ENCODE peak calls at places on chromosomes 4 and X, in eight cellular contexts. J is neural crest cell; W is hypothalamus; G is GM13976; Y is CD4-positive, alpha-beta T cell; A is Right ventricle myocardium superior; M is stimulated activated CD8-positive, alpha-beta memory T cell treated with anti-CD3 and anti-CD28 coated beads, Interleukin-4, amount 100 ng/mL, for 4 hours; Z is KG1. F is an unnamed sample.

GRCh38 chr4:1807258-1807777 is 14.2 kb downstream of the FGFR3 start:
- DNase-seq in J (no peak), W (no peak), G (no peak), Y (no peak), A (no peak), M (no peak), Z (no peak), F (no peak)

GRCh38 chrX:131821945-131822622 is 201.0 kb upstream of the STK26 start:
- DNase-seq in J (no peak), W (no peak), G (no peak), Y (peak), A (no peak), M (no peak), Z (no peak), F (no peak)

GRCh38 chr4:163548481-163549243 is 54.2 kb downstream of the TMA16 start:
- DNase-seq in J (no peak), W (no peak), G (peak), Y (no peak), A (no peak), M (no peak), Z (no peak), F (peak)

GRCh38 chrX:22486326-22486725 is 213.6 kb downstream of the CBLL2 start:
- DNase-seq in J (no peak), W (no peak), G (no peak), Y (no peak), A (no peak), M (no peak), Z (no peak), F (peak)

GRCh38 chrX:9781941-9782340 is 4.3 kb upstream of the SHROOM2 start:
- DNase-seq in J (no peak), W (no peak), G (no peak), Y (no peak), A (no peak), M (no peak), Z (no peak), F (no peak)

GRCh38 chrX:14412686-14413085 is 116.7 kb upstream of the GLRA2 start:
- DNase-seq in J (no peak), W (no peak), G (no peak), Y (no peak), A (no peak), M (no peak), Z (no peak), F (no peak)

GRCh38 chr4:112704991-112705845 is 68.3 kb downstream of the LARP7 start:
- DNase-seq in J (peak), W (peak), G (peak), Y (no peak), A (peak), M (no peak), Z (no peak), F (peak)

GRCh38 chr4:31089815-31090214 is 369.6 kb downstream of the PCDH7 start:
- DNase-seq in J (no peak), W (no peak), G (no peak), Y (no peak), A (no peak), M (no peak), Z (no peak), F (peak)

GRCh38 chr4:143195581-143195980 is 10.9 kb downstream of the USP38 start:
- DNase-seq in J (no peak), W (no peak), G (no peak), Y (no peak), A (no peak), M (no peak), Z (no peak), F (no peak)

GRCh38 chr4:139666735-139667266 is 1.2 kb downstream of the MGST2 start:
- DNase-seq in J (no peak), W (no peak), G (no peak), Y (no peak), A (no peak), M (no peak), Z (peak), F (peak)

GRCh38 chr4:121370729-121371325 is 10.0 kb downstream of the QRFPR start:
- DNase-seq in J (peak), W (no peak), G (peak), Y (no peak), A (no peak), M (no peak), Z (peak), F (peak)

GRCh38 chr4:76748649-76749048 is 149.3 kb downstream of the SOWAHB start:
- DNase-seq in J (no peak), W (no peak), G (peak), Y (no peak), A (no peak), M (no peak), Z (no peak), F (peak)

GRCh38 chrX:39551748-39552147 is 546.0 kb downstream of the BCOR start:
- DNase-seq in J (no peak), W (no peak), G (no peak), Y (no peak), A (no peak), M (no peak), Z (no peak), F (no peak)

GRCh38 chrX:77061022-77061421 is 386.2 kb upstream of the FGF16 start:
- DNase-seq in J (no peak), W (no peak), G (no peak), Y (no peak), A (no peak), M (no peak), Z (no peak), F (no peak)

GRCh38 chr4:14871676-14872430 is 130.4 kb upstream of the CPEB2 start:
- DNase-seq in J (no peak), W (no peak), G (no peak), Y (peak), A (no peak), M (no peak), Z (no peak), F (peak)

GRCh38 chr4:21113496-21114213 is 413.4 kb downstream of the PACRGL start:
- DNase-seq in J (no peak), W (no peak), G (no peak), Y (no peak), A (no peak), M (no peak), Z (no peak), F (no peak)

GRCh38 chrX:22338740-22339139 is 66.0 kb downstream of the CBLL2 start:
- DNase-seq in J (no peak), W (no peak), G (no peak), Y (no peak), A (no peak), M (no peak), Z (no peak), F (peak)

GRCh38 chr4:121873604-121874003 is 3.3 kb upstream of the BBS7 start:
- DNase-seq in J (no peak), W (no peak), G (peak), Y (no peak), A (no peak), M (no peak), Z (no peak), F (no peak)

GRCh38 chr4:169212981-169213380 is 57.8 kb downstream of the SH3RF1 start:
- DNase-seq in J (no peak), W (no peak), G (no peak), Y (no peak), A (no peak), M (no peak), Z (no peak), F (no peak)

GRCh38 chrX:57286507-57287251 is at the start of gene FAAH2:
- DNase-seq in J (no peak), W (no peak), G (peak), Y (peak), A (no peak), M (no peak), Z (peak), F (no peak)

GRCh38 chr4:119212251-119212963 is at the start of gene USP53:
- DNase-seq in J (peak), W (peak), G (peak), Y (peak), A (peak), M (peak), Z (peak), F (peak)

GRCh38 chr4:117134386-117134785 is 49.0 kb upstream of the TRAM1L1 start:
- DNase-seq in J (no peak), W (no peak), G (peak), Y (no peak), A (no peak), M (no peak), Z (no peak), F (peak)

GRCh38 chr4:136918772-136919171 is 613.5 kb downstream of the PCDH18 start:
- DNase-seq in J (no peak), W (no peak), G (no peak), Y (no peak), A (no peak), M (no peak), Z (no peak), F (no peak)

GRCh38 chr4:155543126-155543765 is 123.4 kb upstream of the GUCY1A1 start:
- DNase-seq in J (no peak), W (no peak), G (peak), Y (no peak), A (no peak), M (no peak), Z (no peak), F (no peak)

GRCh38 chrX:120213438-120214265 is 37.0 kb upstream of the ZBTB33 start:
- DNase-seq in J (peak), W (no peak), G (peak), Y (peak), A (peak), M (peak), Z (peak), F (peak)

GRCh38 chr4:22338806-22339205 is 177.1 kb downstream of the ADGRA3 start:
- DNase-seq in J (no peak), W (no peak), G (no peak), Y (no peak), A (no peak), M (no peak), Z (no peak), F (no peak)

GRCh38 chr4:85398276-85398675 is 76.7 kb upstream of the ARHGAP24 start:
- DNase-seq in J (no peak), W (no peak), G (no peak), Y (no peak), A (peak), M (no peak), Z (no peak), F (no peak)

GRCh38 chrX:112837531-112837930 is 3.1 kb downstream of the AMOT start:
- DNase-seq in J (no peak), W (no peak), G (no peak), Y (no peak), A (no peak), M (no peak), Z (no peak), F (no peak)